ENCODE peak calls at places on chromosomes 13 and 19, in nine cellular contexts. C is dorsolateral prefrontal cortex; V is breast epithelium; N is CD4-positive, alpha-beta memory T cell; H is activated CD8-positive, alpha-beta T cell treated with anti-CD3 and anti-CD28 coated beads for 36 hours; Y is LoVo; Z is nucleus accumbens; F is NCI-H1105 treated with DMSO at 0.1 percent for 48 hours; B is dermis microvascular lymphatic vessel endothelial cell. R is an unnamed sample.

GRCh38 chr19:37738371-37738770 is 18.8 kb upstream of the ZNF607 start:
- DNase-seq in C (no peak), V (no peak), N (no peak), H (no peak), Y (no peak), Z (no peak), F (no peak), B (no peak), R (no peak)

GRCh38 chr19:19304186-19304975 is 15.9 kb downstream of the SUGP1 start:
- DNase-seq in C (peak; percentile 79), V (no peak), N (no peak), H (no peak), Y (no peak), Z (no peak), F (no peak), B (no peak), R (no peak)

GRCh38 chr13:27194895-27195764 is 23.5 kb upstream of the USP12 start:
- DNase-seq in C (no peak), V (no peak), N (no peak), H (peak; percentile 15), Y (peak; percentile 89), Z (no peak), F (no peak), B (no peak), R (no peak)

GRCh38 chr13:46885018-46885417 is 11.8 kb downstream of the HTR2A start:
- DNase-seq in C (no peak), V (no peak), N (no peak), H (no peak), Y (no peak), Z (no peak), F (no peak), B (no peak), R (no peak)

GRCh38 chr13:41064493-41064892 is 3.2 kb downstream of the WBP4 start:
- DNase-seq in C (no peak), V (no peak), N (no peak), H (no peak), Y (peak; percentile 79), Z (no peak), F (no peak), B (no peak), R (no peak)

GRCh38 chr19:5820785-5821184 is 15.9 kb downstream of the NRTN start:
- DNase-seq in C (no peak), V (no peak), N (no peak), H (no peak), Y (no peak), Z (no peak), F (no peak), B (no peak), R (no peak)

GRCh38 chr13:111567637-111568036 is 247.2 kb downstream of the TEX29 start:
- DNase-seq in C (no peak), V (no peak), N (no peak), H (no peak), Y (no peak), Z (no peak), F (no peak), B (no peak), R (no peak)

GRCh38 chr13:20148501-20149183 is 12.2 kb downstream of the GJA3 start:
- DNase-seq in C (no peak), V (no peak), N (no peak), H (no peak), Y (no peak), Z (no peak), F (no peak), B (no peak), R (no peak)

GRCh38 chr13:108427355-108427754 is 157.8 kb downstream of the TNFSF13B start:
- DNase-seq in C (peak; percentile 45), V (no peak), N (no peak), H (no peak), Y (no peak), Z (no peak), F (no peak), B (no peak), R (no peak)

GRCh38 chr13:63184693-63185092 is 1769.0 kb upstream of the PCDH20 start:
- DNase-seq in C (no peak), V (no peak), N (no peak), H (no peak), Y (no peak), Z (no peak), F (no peak), B (no peak), R (no peak)

GRCh38 chr13:21232599-21232998 is 56.1 kb downstream of the MRPL57 start:
- DNase-seq in C (no peak), V (no peak), N (no peak), H (no peak), Y (no peak), Z (no peak), F (no peak), B (no peak), R (no peak)

GRCh38 chr19:798415-799075 is 1.3 kb downstream of the PTBP1 start:
- DNase-seq in C (no peak), V (no peak), N (no peak), H (no peak), Y (peak; percentile 28), Z (no peak), F (no peak), B (no peak), R (no peak)

GRCh38 chr13:110444226-110444653 is 117.3 kb downstream of the RAB20 start:
- DNase-seq in C (no peak), V (no peak), N (no peak), H (no peak), Y (no peak), Z (no peak), F (no peak), B (no peak), R (no peak)

GRCh38 chr19:13621413-13621812 is 115.1 kb upstream of the CACNA1A start:
- DNase-seq in C (no peak), V (peak; percentile 48), N (no peak), H (peak; percentile 68), Y (peak; percentile 60), Z (no peak), F (no peak), B (no peak), R (no peak)

GRCh38 chr19:14113762-14114414 is 3.7 kb downstream of the PRKACA start:
- DNase-seq in C (no peak), V (no peak), N (peak; percentile 8), H (peak; percentile 67), Y (no peak), Z (no peak), F (no peak), B (no peak), R (no peak)

GRCh38 chr19:39379865-39380399 is 11.0 kb downstream of the PAF1 start:
- DNase-seq in C (no peak), V (no peak), N (no peak), H (no peak), Y (no peak), Z (no peak), F (no peak), B (no peak), R (no peak)

GRCh38 chr19:16446108-16447014 is 25.4 kb downstream of the EPS15L1 start:
- DNase-seq in C (no peak), V (no peak), N (no peak), H (no peak), Y (no peak), Z (no peak), F (no peak), B (peak; percentile 100), R (no peak)

GRCh38 chr13:101433895-101434294 is 17.6 kb upstream of the NALCN start:
- DNase-seq in C (no peak), V (no peak), N (no peak), H (no peak), Y (no peak), Z (no peak), F (no peak), B (no peak), R (no peak)

GRCh38 chr13:101417043-101417406 is 717 bp upstream of the NALCN start:
- DNase-seq in C (no peak), V (no peak), N (no peak), H (no peak), Y (no peak), Z (no peak), F (peak; percentile 67), B (peak; percentile 73), R (no peak)

GRCh38 chr13:31431722-31432137 is 232.0 kb downstream of the B3GLCT start:
- DNase-seq in C (peak; percentile 53), V (no peak), N (peak; percentile 27), H (peak; percentile 68), Y (peak; percentile 43), Z (no peak), F (no peak), B (peak; percentile 9), R (peak; percentile 53)

GRCh38 chr19:58568731-58569130 is 4.4 kb downstream of the MZF1 start:
- DNase-seq in C (no peak), V (peak; percentile 35), N (no peak), H (no peak), Y (no peak), Z (no peak), F (no peak), B (no peak), R (peak; percentile 17)

GRCh38 chr13:36552334-36552733 is 120.0 kb downstream of the CCNA1 start:
- DNase-seq in C (no peak), V (no peak), N (no peak), H (no peak), Y (no peak), Z (no peak), F (no peak), B (no peak), R (no peak)

GRCh38 chr13:105471683-105472082 is 1063.8 kb downstream of the EFNB2 start:
- DNase-seq in C (no peak), V (no peak), N (no peak), H (no peak), Y (no peak), Z (no peak), F (no peak), B (no peak), R (no peak)

GRCh38 chr13:80048802-80049201 is 292.1 kb downstream of the SPRY2 start:
- DNase-seq in C (peak; percentile 81), V (no peak), N (no peak), H (peak; percentile 88), Y (no peak), Z (peak; percentile 38), F (no peak), B (peak; percentile 72), R (peak; percentile 47)

GRCh38 chr13:108924154-108924940 is 294.9 kb downstream of the MYO16 start:
- DNase-seq in C (no peak), V (no peak), N (no peak), H (no peak), Y (no peak), Z (no peak), F (no peak), B (no peak), R (no peak)

GRCh38 chr13:30581582-30581981 is 36.1 kb upstream of the USPL1 start:
- DNase-seq in C (no peak), V (no peak), N (peak; percentile 11), H (peak; percentile 16), Y (no peak), Z (no peak), F (no peak), B (peak; percentile 11), R (no peak)

GRCh38 chr19:35044317-35045117 is 3.0 kb downstream of the HPN start:
- DNase-seq in C (peak; percentile 84), V (no peak), N (peak; percentile 45), H (peak; percentile 69), Y (peak; percentile 43), Z (peak; percentile 44), F (peak; percentile 35), B (no peak), R (peak; percentile 59)

GRCh38 chr19:43759515-43759914 is 4.8 kb upstream of the SMG9 start:
- DNase-seq in C (no peak), V (no peak), N (no peak), H (no peak), Y (no peak), Z (no peak), F (no peak), B (no peak), R (no peak)

GRCh38 chr13:53174550-53174949 is 145.9 kb downstream of the OLFM4 start:
- DNase-seq in C (no peak), V (no peak), N (no peak), H (no peak), Y (no peak), Z (no peak), F (no peak), B (no peak), R (no peak)

GRCh38 chr13:21106089-21106488 is 44.7 kb upstream of the LATS2 start:
- DNase-seq in C (no peak), V (no peak), N (no peak), H (no peak), Y (no peak), Z (no peak), F (no peak), B (no peak), R (no peak)

GRCh38 chr19:8074501-8074900 is 21.9 kb downstream of the CCL25 start:
- DNase-seq in C (no peak), V (no peak), N (no peak), H (no peak), Y (no peak), Z (no peak), F (no peak), B (no peak), R (no peak)